ENCODE peak calls at places on chromosomes 11 and 22, in five cellular contexts. One of them, this sample, is unnamed.

GRCh38 chr11:73597340-73597955 is 464 bp downstream of the FAM168A start:
- DNase-seq in activated T-helper 1 cell treated with anti-CD3 and anti-CD28 coated beads, Interleukin-12 subunit alpha, Interleukin-12 subunit beta, Interleukin-2, Interleukin-4 antibody, amounts not matched to agents 30 ng/mL and 10 ng/mL and 1 ng/mL, durations not matched to agents 14 hours and 24 hours and 36 hours: no peak
- DNase-seq in retina: no peak
- DNase-seq in KBM-7: no peak
- DNase-seq in NCI-H82: peak
- DNase-seq in this sample: peak

GRCh38 chr11:102402556-102402955 is 50.0 kb downstream of the TMEM123 start:
- DNase-seq in activated T-helper 1 cell treated with anti-CD3 and anti-CD28 coated beads, Interleukin-12 subunit alpha, Interleukin-12 subunit beta, Interleukin-2, Interleukin-4 antibody, amounts not matched to agents 30 ng/mL and 10 ng/mL and 1 ng/mL, durations not matched to agents 14 hours and 24 hours and 36 hours: no peak
- DNase-seq in retina: no peak
- DNase-seq in KBM-7: no peak
- DNase-seq in NCI-H82: no peak
- DNase-seq in this sample: no peak

GRCh38 chr11:128153697-128154048 is 433.7 kb downstream of the ETS1 start:
- DNase-seq in activated T-helper 1 cell treated with anti-CD3 and anti-CD28 coated beads, Interleukin-12 subunit alpha, Interleukin-12 subunit beta, Interleukin-2, Interleukin-4 antibody, amounts not matched to agents 30 ng/mL and 10 ng/mL and 1 ng/mL, durations not matched to agents 14 hours and 24 hours and 36 hours: no peak
- DNase-seq in retina: no peak
- DNase-seq in KBM-7: no peak
- DNase-seq in NCI-H82: no peak
- DNase-seq in this sample: no peak

GRCh38 chr11:615453-616319 is at the start of gene IRF7:
- DNase-seq in activated T-helper 1 cell treated with anti-CD3 and anti-CD28 coated beads, Interleukin-12 subunit alpha, Interleukin-12 subunit beta, Interleukin-2, Interleukin-4 antibody, amounts not matched to agents 30 ng/mL and 10 ng/mL and 1 ng/mL, durations not matched to agents 14 hours and 24 hours and 36 hours: peak
- DNase-seq in retina: peak
- DNase-seq in KBM-7: peak
- DNase-seq in NCI-H82: peak
- DNase-seq in this sample: peak

GRCh38 chr11:18001191-18001590 is 11.7 kb downstream of the SERGEF start:
- DNase-seq in activated T-helper 1 cell treated with anti-CD3 and anti-CD28 coated beads, Interleukin-12 subunit alpha, Interleukin-12 subunit beta, Interleukin-2, Interleukin-4 antibody, amounts not matched to agents 30 ng/mL and 10 ng/mL and 1 ng/mL, durations not matched to agents 14 hours and 24 hours and 36 hours: no peak
- DNase-seq in retina: no peak
- DNase-seq in KBM-7: no peak
- DNase-seq in NCI-H82: no peak
- DNase-seq in this sample: no peak

GRCh38 chr22:39283312-39284141 is 35.9 kb downstream of the RPL3 start:
- DNase-seq in activated T-helper 1 cell treated with anti-CD3 and anti-CD28 coated beads, Interleukin-12 subunit alpha, Interleukin-12 subunit beta, Interleukin-2, Interleukin-4 antibody, amounts not matched to agents 30 ng/mL and 10 ng/mL and 1 ng/mL, durations not matched to agents 14 hours and 24 hours and 36 hours: no peak
- DNase-seq in retina: no peak
- DNase-seq in KBM-7: no peak
- DNase-seq in NCI-H82: no peak
- DNase-seq in this sample: peak

GRCh38 chr11:116371146-116371545 is 401.6 kb downstream of the BUD13 start:
- DNase-seq in activated T-helper 1 cell treated with anti-CD3 and anti-CD28 coated beads, Interleukin-12 subunit alpha, Interleukin-12 subunit beta, Interleukin-2, Interleukin-4 antibody, amounts not matched to agents 30 ng/mL and 10 ng/mL and 1 ng/mL, durations not matched to agents 14 hours and 24 hours and 36 hours: no peak
- DNase-seq in retina: no peak
- DNase-seq in KBM-7: no peak
- DNase-seq in NCI-H82: peak
- DNase-seq in this sample: no peak

GRCh38 chr22:45284705-45285305 is at the start of gene UPK3A:
- DNase-seq in activated T-helper 1 cell treated with anti-CD3 and anti-CD28 coated beads, Interleukin-12 subunit alpha, Interleukin-12 subunit beta, Interleukin-2, Interleukin-4 antibody, amounts not matched to agents 30 ng/mL and 10 ng/mL and 1 ng/mL, durations not matched to agents 14 hours and 24 hours and 36 hours: peak
- DNase-seq in retina: peak
- DNase-seq in KBM-7: no peak
- DNase-seq in NCI-H82: peak
- DNase-seq in this sample: no peak

GRCh38 chr11:44319170-44319551 is 9.2 kb upstream of the ALX4 start:
- DNase-seq in activated T-helper 1 cell treated with anti-CD3 and anti-CD28 coated beads, Interleukin-12 subunit alpha, Interleukin-12 subunit beta, Interleukin-2, Interleukin-4 antibody, amounts not matched to agents 30 ng/mL and 10 ng/mL and 1 ng/mL, durations not matched to agents 14 hours and 24 hours and 36 hours: no peak
- DNase-seq in retina: peak
- DNase-seq in KBM-7: no peak
- DNase-seq in NCI-H82: peak
- DNase-seq in this sample: no peak

GRCh38 chr22:42757475-42757874 is 36.8 kb upstream of the A4GALT start:
- DNase-seq in activated T-helper 1 cell treated with anti-CD3 and anti-CD28 coated beads, Interleukin-12 subunit alpha, Interleukin-12 subunit beta, Interleukin-2, Interleukin-4 antibody, amounts not matched to agents 30 ng/mL and 10 ng/mL and 1 ng/mL, durations not matched to agents 14 hours and 24 hours and 36 hours: no peak
- DNase-seq in retina: no peak
- DNase-seq in KBM-7: no peak
- DNase-seq in NCI-H82: no peak
- DNase-seq in this sample: no peak

GRCh38 chr22:39185601-39186012 is 33.1 kb upstream of the CBX7 start:
- DNase-seq in activated T-helper 1 cell treated with anti-CD3 and anti-CD28 coated beads, Interleukin-12 subunit alpha, Interleukin-12 subunit beta, Interleukin-2, Interleukin-4 antibody, amounts not matched to agents 30 ng/mL and 10 ng/mL and 1 ng/mL, durations not matched to agents 14 hours and 24 hours and 36 hours: no peak
- DNase-seq in retina: peak
- DNase-seq in KBM-7: no peak
- DNase-seq in NCI-H82: peak
- DNase-seq in this sample: peak

GRCh38 chr11:107683807-107684206 is 28.0 kb downstream of the SLN start:
- DNase-seq in activated T-helper 1 cell treated with anti-CD3 and anti-CD28 coated beads, Interleukin-12 subunit alpha, Interleukin-12 subunit beta, Interleukin-2, Interleukin-4 antibody, amounts not matched to agents 30 ng/mL and 10 ng/mL and 1 ng/mL, durations not matched to agents 14 hours and 24 hours and 36 hours: no peak
- DNase-seq in retina: no peak
- DNase-seq in KBM-7: no peak
- DNase-seq in NCI-H82: peak
- DNase-seq in this sample: no peak

GRCh38 chr11:72439455-72439854 is 5.1 kb upstream of the CLPB start:
- DNase-seq in activated T-helper 1 cell treated with anti-CD3 and anti-CD28 coated beads, Interleukin-12 subunit alpha, Interleukin-12 subunit beta, Interleukin-2, Interleukin-4 antibody, amounts not matched to agents 30 ng/mL and 10 ng/mL and 1 ng/mL, durations not matched to agents 14 hours and 24 hours and 36 hours: no peak
- DNase-seq in retina: no peak
- DNase-seq in KBM-7: no peak
- DNase-seq in NCI-H82: no peak
- DNase-seq in this sample: no peak

This sample was measured in midbrain.